ENCODE peak calls at places on chromosomes 13 and 19, in six cellular contexts. One of them, this sample, is unnamed.

GRCh38 chr13:49641810-49642291 is 13.5 kb downstream of the ARL11 start:
- DNase-seq in AG10803: peak
- DNase-seq in HCEC 1CT: peak
- DNase-seq in non-pigmented ciliary epithelial cell: peak
- DNase-seq in T-helper 1 cell: no peak
- DNase-seq in body of pancreas: no peak
- DNase-seq in this sample: peak

GRCh38 chr19:40739871-40740703 is 10.2 kb downstream of the ACTMAP start:
- DNase-seq in AG10803: peak
- DNase-seq in HCEC 1CT: no peak
- DNase-seq in non-pigmented ciliary epithelial cell: no peak
- DNase-seq in T-helper 1 cell: no peak
- DNase-seq in body of pancreas: no peak
- DNase-seq in this sample: no peak

GRCh38 chr19:8302734-8303133 is 5.4 kb downstream of the CD320 start:
- DNase-seq in AG10803: no peak
- DNase-seq in HCEC 1CT: no peak
- DNase-seq in non-pigmented ciliary epithelial cell: no peak
- DNase-seq in T-helper 1 cell: no peak
- DNase-seq in body of pancreas: peak
- DNase-seq in this sample: no peak

GRCh38 chr13:114141261-114141996 is 9.0 kb upstream of the RASA3 start:
- DNase-seq in AG10803: no peak
- DNase-seq in HCEC 1CT: no peak
- DNase-seq in non-pigmented ciliary epithelial cell: no peak
- DNase-seq in T-helper 1 cell: no peak
- DNase-seq in body of pancreas: no peak
- DNase-seq in this sample: no peak

GRCh38 chr19:11736696-11737095 is 2.0 kb downstream of the ZNF823 start:
- DNase-seq in AG10803: peak
- DNase-seq in HCEC 1CT: peak
- DNase-seq in non-pigmented ciliary epithelial cell: no peak
- DNase-seq in T-helper 1 cell: no peak
- DNase-seq in body of pancreas: no peak
- DNase-seq in this sample: peak

GRCh38 chr13:108561152-108561551 is 68.3 kb upstream of the MYO16 start:
- DNase-seq in AG10803: no peak
- DNase-seq in HCEC 1CT: no peak
- DNase-seq in non-pigmented ciliary epithelial cell: no peak
- DNase-seq in T-helper 1 cell: no peak
- DNase-seq in body of pancreas: no peak
- DNase-seq in this sample: no peak

GRCh38 chr19:35773020-35773809 is 2.1 kb upstream of the ARHGAP33 start:
- DNase-seq in AG10803: peak
- DNase-seq in HCEC 1CT: no peak
- DNase-seq in non-pigmented ciliary epithelial cell: no peak
- DNase-seq in T-helper 1 cell: no peak
- DNase-seq in body of pancreas: no peak
- DNase-seq in this sample: no peak

GRCh38 chr19:49356382-49356781 is 5.8 kb downstream of the TEAD2 start:
- DNase-seq in AG10803: no peak
- DNase-seq in HCEC 1CT: no peak
- DNase-seq in non-pigmented ciliary epithelial cell: no peak
- DNase-seq in T-helper 1 cell: no peak
- DNase-seq in body of pancreas: no peak
- DNase-seq in this sample: no peak

GRCh38 chr19:27774337-27774736 is 1438.6 kb downstream of the UQCRFS1 start:
- DNase-seq in AG10803: no peak
- DNase-seq in HCEC 1CT: no peak
- DNase-seq in non-pigmented ciliary epithelial cell: no peak
- DNase-seq in T-helper 1 cell: no peak
- DNase-seq in body of pancreas: no peak
- DNase-seq in this sample: no peak

GRCh38 chr13:112724788-112725345 is 35.0 kb downstream of the ATP11A start:
- DNase-seq in AG10803: no peak
- DNase-seq in HCEC 1CT: no peak
- DNase-seq in non-pigmented ciliary epithelial cell: no peak
- DNase-seq in T-helper 1 cell: no peak
- DNase-seq in body of pancreas: no peak
- DNase-seq in this sample: no peak